ENCODE peak calls at places on chromosomes 16 and 17, in six cellular contexts. One of them, this sample, is unnamed.

GRCh38 chr16:13961099-13961811 is 41.3 kb downstream of the ERCC4 start:
- DNase-seq in body of pancreas: no peak
- DNase-seq in lung: no peak
- DNase-seq in AG09309: no peak
- DNase-seq in thoracic aorta: no peak
- DNase-seq in AG10803: no peak
- DNase-seq in this sample: no peak

GRCh38 chr17:41907633-41908539 is 10.9 kb downstream of the ACLY start:
- DNase-seq in thoracic aorta: no peak
- DNase-seq in AG10803: peak; percentile 12
- DNase-seq in body of pancreas: peak; percentile 79
- DNase-seq in AG09309: no peak
- DNase-seq in lung: no peak
- DNase-seq in this sample: no peak

GRCh38 chr16:11094075-11094593 is 149.8 kb downstream of the CLEC16A start:
- DNase-seq in AG09309: no peak
- DNase-seq in lung: peak; percentile 48
- DNase-seq in thoracic aorta: no peak
- DNase-seq in AG10803: peak; percentile 44
- DNase-seq in body of pancreas: no peak
- DNase-seq in this sample: peak; percentile 79

GRCh38 chr17:76714822-76715461 is 4.2 kb upstream of the MXRA7 start:
- DNase-seq in AG10803: peak; percentile 54
- DNase-seq in lung: peak; percentile 77
- DNase-seq in AG09309: no peak
- DNase-seq in body of pancreas: peak; percentile 80
- DNase-seq in thoracic aorta: no peak
- DNase-seq in this sample: peak; percentile 48

GRCh38 chr17:55872374-55872773 is 121.5 kb downstream of the PCTP start:
- DNase-seq in AG09309: no peak
- DNase-seq in thoracic aorta: no peak
- DNase-seq in lung: no peak
- DNase-seq in body of pancreas: no peak
- DNase-seq in AG10803: no peak
- DNase-seq in this sample: no peak

GRCh38 chr17:38685485-38685884 is 10.7 kb upstream of the EPOP start:
- DNase-seq in AG10803: no peak
- DNase-seq in lung: no peak
- DNase-seq in thoracic aorta: no peak
- DNase-seq in body of pancreas: no peak
- DNase-seq in AG09309: no peak
- DNase-seq in this sample: no peak

GRCh38 chr17:3659541-3660111 is 8.8 kb downstream of the TAX1BP3 start:
- DNase-seq in lung: peak; percentile 58
- DNase-seq in thoracic aorta: peak; percentile 51
- DNase-seq in body of pancreas: peak; percentile 31
- DNase-seq in AG09309: peak; percentile 61
- DNase-seq in AG10803: peak; percentile 91
- DNase-seq in this sample: peak; percentile 76

GRCh38 chr17:79872762-79873161 is 33.5 kb upstream of the CBX4 start:
- DNase-seq in thoracic aorta: no peak
- DNase-seq in body of pancreas: no peak
- DNase-seq in lung: no peak
- DNase-seq in AG10803: no peak
- DNase-seq in AG09309: no peak
- DNase-seq in this sample: no peak

GRCh38 chr17:79217473-79218135 is 143.0 kb downstream of the ENGASE start:
- DNase-seq in AG10803: no peak
- DNase-seq in lung: no peak
- DNase-seq in AG09309: no peak
- DNase-seq in thoracic aorta: no peak
- DNase-seq in body of pancreas: no peak
- DNase-seq in this sample: no peak

GRCh38 chr17:40318835-40319332 is 9.9 kb downstream of the RARA start:
- DNase-seq in lung: no peak
- DNase-seq in AG10803: peak; percentile 38
- DNase-seq in thoracic aorta: no peak
- DNase-seq in AG09309: no peak
- DNase-seq in body of pancreas: no peak
- DNase-seq in this sample: no peak

GRCh38 chr17:82495844-82496528 is 23.5 kb upstream of the FOXK2 start:
- DNase-seq in body of pancreas: no peak
- DNase-seq in lung: no peak
- DNase-seq in AG10803: no peak
- DNase-seq in thoracic aorta: no peak
- DNase-seq in AG09309: no peak
- DNase-seq in this sample: peak; percentile 95

GRCh38 chr17:9802294-9802693 is 10.9 kb upstream of the DHRS7C start:
- DNase-seq in lung: no peak
- DNase-seq in AG10803: peak; percentile 16
- DNase-seq in AG09309: no peak
- DNase-seq in body of pancreas: no peak
- DNase-seq in thoracic aorta: no peak
- DNase-seq in this sample: peak; percentile 35

GRCh38 chr16:25171390-25171789 is 45.4 kb upstream of the AQP8 start:
- DNase-seq in lung: no peak
- DNase-seq in AG09309: no peak
- DNase-seq in thoracic aorta: no peak
- DNase-seq in body of pancreas: peak; percentile 79
- DNase-seq in AG10803: no peak
- DNase-seq in this sample: no peak

GRCh38 chr17:79620207-79621038 is 9.6 kb upstream of the RBFOX3 start:
- DNase-seq in body of pancreas: peak; percentile 0
- DNase-seq in lung: no peak
- DNase-seq in AG10803: no peak
- DNase-seq in thoracic aorta: no peak
- DNase-seq in AG09309: no peak
- DNase-seq in this sample: no peak

GRCh38 chr17:80940171-80941123 is 51.2 kb upstream of the CHMP6 start:
- DNase-seq in AG10803: no peak
- DNase-seq in lung: no peak
- DNase-seq in body of pancreas: peak; percentile 4
- DNase-seq in AG09309: no peak
- DNase-seq in thoracic aorta: no peak
- DNase-seq in this sample: no peak

GRCh38 chr17:5585814-5586558 is 1.7 kb upstream of the NLRP1 start:
- DNase-seq in AG09309: no peak
- DNase-seq in body of pancreas: no peak
- DNase-seq in thoracic aorta: no peak
- DNase-seq in AG10803: peak; percentile 25
- DNase-seq in lung: no peak
- DNase-seq in this sample: peak; percentile 73

GRCh38 chr17:7356072-7356549 is 1.2 kb downstream of the TMEM95 start:
- DNase-seq in AG09309: no peak
- DNase-seq in thoracic aorta: no peak
- DNase-seq in body of pancreas: peak; percentile 89
- DNase-seq in lung: peak; percentile 86
- DNase-seq in AG10803: peak; percentile 56
- DNase-seq in this sample: peak; percentile 90

GRCh38 chr17:35089846-35090193 is 26.3 kb upstream of the RFFL start:
- DNase-seq in body of pancreas: no peak
- DNase-seq in thoracic aorta: no peak
- DNase-seq in lung: no peak
- DNase-seq in AG10803: peak; percentile 30
- DNase-seq in AG09309: no peak
- DNase-seq in this sample: peak; percentile 76

GRCh38 chr16:12271006-12271405 is 294.5 kb downstream of the SNX29 start:
- DNase-seq in AG10803: peak; percentile 23
- DNase-seq in body of pancreas: peak; percentile 22
- DNase-seq in thoracic aorta: no peak
- DNase-seq in AG09309: no peak
- DNase-seq in lung: no peak
- DNase-seq in this sample: peak; percentile 14

GRCh38 chr17:31424944-31425582 is 33.6 kb downstream of the RAB11FIP4 start:
- DNase-seq in AG10803: peak; percentile 7
- DNase-seq in thoracic aorta: no peak
- DNase-seq in body of pancreas: peak; percentile 26
- DNase-seq in lung: no peak
- DNase-seq in AG09309: no peak
- DNase-seq in this sample: no peak

GRCh38 chr17:4974064-4974670 is 6.5 kb upstream of the SPAG7 start:
- DNase-seq in AG09309: no peak
- DNase-seq in lung: no peak
- DNase-seq in thoracic aorta: no peak
- DNase-seq in AG10803: no peak
- DNase-seq in body of pancreas: no peak
- DNase-seq in this sample: no peak

GRCh38 chr17:76034433-76035185 is 7.5 kb upstream of the EVPL start:
- DNase-seq in body of pancreas: no peak
- DNase-seq in thoracic aorta: no peak
- DNase-seq in lung: no peak
- DNase-seq in AG09309: no peak
- DNase-seq in AG10803: no peak
- DNase-seq in this sample: no peak

GRCh38 chr16:3058173-3059030 is 7.0 kb upstream of the IL32 start:
- DNase-seq in AG10803: peak; percentile 12
- DNase-seq in lung: no peak
- DNase-seq in body of pancreas: peak; percentile 72
- DNase-seq in AG09309: no peak
- DNase-seq in thoracic aorta: no peak
- DNase-seq in this sample: peak; percentile 64

GRCh38 chr17:56172517-56172982 is 19.3 kb downstream of the ANKFN1 start:
- DNase-seq in AG10803: peak; percentile 24
- DNase-seq in thoracic aorta: no peak
- DNase-seq in lung: peak; percentile 57
- DNase-seq in body of pancreas: peak; percentile 19
- DNase-seq in AG09309: no peak
- DNase-seq in this sample: no peak

GRCh38 chr17:48644910-48645557 is 18.9 kb upstream of the HOXB9 start:
- DNase-seq in AG10803: no peak
- DNase-seq in thoracic aorta: no peak
- DNase-seq in lung: no peak
- DNase-seq in AG09309: no peak
- DNase-seq in body of pancreas: no peak
- DNase-seq in this sample: no peak

GRCh38 chr17:52048503-52048902 is 110.0 kb downstream of the CA10 start:
- DNase-seq in body of pancreas: no peak
- DNase-seq in lung: no peak
- DNase-seq in thoracic aorta: no peak
- DNase-seq in AG10803: no peak
- DNase-seq in AG09309: no peak
- DNase-seq in this sample: peak; percentile 2

GRCh38 chr17:48299760-48300159 is 130.3 kb downstream of the SKAP1 start:
- DNase-seq in AG10803: no peak
- DNase-seq in body of pancreas: no peak
- DNase-seq in AG09309: no peak
- DNase-seq in thoracic aorta: no peak
- DNase-seq in lung: no peak
- DNase-seq in this sample: no peak

GRCh38 chr16:85173077-85173980 is 61.1 kb upstream of the CIBAR2 start:
- DNase-seq in thoracic aorta: no peak
- DNase-seq in lung: no peak
- DNase-seq in AG09309: peak; percentile 79
- DNase-seq in body of pancreas: no peak
- DNase-seq in AG10803: peak; percentile 82
- DNase-seq in this sample: peak; percentile 98

GRCh38 chr17:74107107-74107506 is 96.4 kb upstream of the RPL38 start:
- DNase-seq in thoracic aorta: no peak
- DNase-seq in body of pancreas: no peak
- DNase-seq in lung: no peak
- DNase-seq in AG10803: no peak
- DNase-seq in AG09309: no peak
- DNase-seq in this sample: no peak

GRCh38 chr16:66344533-66345145 is 21.9 kb upstream of the CDH5 start:
- DNase-seq in body of pancreas: peak; percentile 39
- DNase-seq in AG10803: peak; percentile 33
- DNase-seq in AG09309: no peak
- DNase-seq in lung: no peak
- DNase-seq in thoracic aorta: no peak
- DNase-seq in this sample: peak; percentile 66

GRCh38 chr17:66990047-66990446 is 25.5 kb downstream of the CACNG4 start:
- DNase-seq in AG09309: no peak
- DNase-seq in body of pancreas: no peak
- DNase-seq in thoracic aorta: no peak
- DNase-seq in lung: no peak
- DNase-seq in AG10803: no peak
- DNase-seq in this sample: no peak

GRCh38 chr17:58219789-58220183 is 731 bp upstream of the MKS1 start:
- DNase-seq in lung: no peak
- DNase-seq in body of pancreas: no peak
- DNase-seq in thoracic aorta: no peak
- DNase-seq in AG10803: peak; percentile 16
- DNase-seq in AG09309: no peak
- DNase-seq in this sample: peak; percentile 22
- H3K4me3 ChIP-seq in lung: no peak overlapping the region
- H3K4me3 ChIP-seq in body of pancreas: peak overlapping the region; percentile 85
- H3K4me3 ChIP-seq in thoracic aorta: peak overlapping the region; percentile 84
- H3K4me3 ChIP-seq in AG10803: peak overlapping the region; percentile 88
- H3K4me3 ChIP-seq in AG09309: no peak overlapping the region
- H3K4me3 ChIP-seq in this sample: peak overlapping the region; percentile 84

DNA sequence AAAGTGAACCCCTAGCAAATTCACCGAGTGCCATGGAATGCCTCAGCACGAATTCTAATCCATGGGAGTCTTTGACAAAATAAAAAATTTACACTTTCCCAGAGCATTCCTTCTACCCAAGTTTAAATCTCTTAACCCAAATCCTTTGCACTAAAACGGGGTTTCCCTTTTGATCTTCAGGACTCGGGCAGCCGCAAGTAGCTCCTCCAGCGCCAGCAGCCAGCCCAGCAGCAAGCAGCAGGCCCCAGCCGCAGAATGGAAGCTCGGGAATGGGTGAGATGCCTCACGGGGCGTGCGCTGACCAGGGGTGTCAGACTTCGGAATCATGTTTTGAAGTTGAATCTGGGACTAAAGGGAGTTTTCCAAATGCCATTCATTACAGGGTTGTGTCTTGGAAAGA is 42.4 kb downstream of the RPA1 start:
- DNase-seq in AG10803: no peak
- DNase-seq in body of pancreas: no peak
- DNase-seq in AG09309: no peak
- DNase-seq in lung: no peak
- DNase-seq in thoracic aorta: no peak
- DNase-seq in this sample: no peak
- TF ChIP-seq CTCF in AG10803: no peak
- TF ChIP-seq CTCF in body of pancreas: no peak
- TF ChIP-seq CTCF in AG09309: no peak
- TF ChIP-seq CTCF in lung: no peak
- TF ChIP-seq CTCF in thoracic aorta: no peak
- TF ChIP-seq CTCF in this sample: no peak

DNA sequence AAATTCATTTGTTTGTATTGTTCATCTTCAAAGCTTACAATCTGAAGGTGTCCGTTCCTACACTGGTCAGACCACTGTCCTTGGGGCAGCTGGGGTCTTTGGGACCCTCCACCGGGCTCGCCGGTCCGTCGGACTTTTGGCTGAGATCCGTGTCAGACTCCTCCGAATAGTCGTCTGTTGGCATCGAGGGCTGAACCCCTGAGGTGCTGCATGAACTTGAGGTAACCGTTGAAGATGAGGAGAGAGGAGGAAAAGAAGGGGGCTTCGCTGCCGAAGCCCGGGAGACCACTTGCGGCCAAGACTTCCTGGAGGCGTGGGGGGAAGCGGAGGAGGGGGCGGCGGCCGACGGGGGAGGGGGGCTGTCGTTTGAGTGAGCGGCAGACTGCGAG is 260.8 kb downstream of the ZFHX3 start:
- DNase-seq in AG09309: no peak
- DNase-seq in AG10803: no peak
- DNase-seq in thoracic aorta: no peak
- DNase-seq in body of pancreas: no peak
- DNase-seq in lung: no peak
- DNase-seq in this sample: no peak
- H3K4me3 ChIP-seq in AG09309: peak overlapping the region; percentile 27
- H3K4me3 ChIP-seq in AG10803: peak overlapping the region; percentile 67
- H3K4me3 ChIP-seq in thoracic aorta: peak overlapping the region; percentile 85
- H3K4me3 ChIP-seq in body of pancreas: no peak overlapping the region
- H3K4me3 ChIP-seq in lung: no peak overlapping the region
- H3K4me3 ChIP-seq in this sample: peak overlapping the region; percentile 32

GRCh38 chr17:72071330-72071729 is 49.5 kb upstream of the SOX9 start:
- DNase-seq in thoracic aorta: no peak
- DNase-seq in AG09309: no peak
- DNase-seq in lung: no peak
- DNase-seq in body of pancreas: no peak
- DNase-seq in AG10803: no peak
- DNase-seq in this sample: no peak
- TF ChIP-seq CTCF in thoracic aorta: no peak
- TF ChIP-seq CTCF in AG09309: no peak
- TF ChIP-seq CTCF in lung: no peak
- TF ChIP-seq CTCF in body of pancreas: no peak
- TF ChIP-seq CTCF in AG10803: no peak
- TF ChIP-seq CTCF in this sample: no peak

This sample was measured in epithelial cell of esophagus.